ENCODE peak calls at places on chromosomes 1 and 21, in seven cellular contexts. W is IMR-90, F is left ventricle myocardium inferior, R is left lung, G is upper lobe of right lung, V is prostate gland, Y is astrocyte. C is an unnamed sample.

GRCh38 chr1:231690072-231690471 is 63.5 kb downstream of the DISC1 start:
- DNase-seq in W (no peak), F (no peak), R (no peak), G (no peak), V (no peak), Y (no peak), C (no peak)

GRCh38 chr21:26632691-26633090 is 59.6 kb upstream of the CYYR1 start:
- DNase-seq in W (no peak), F (no peak), R (no peak), G (no peak), V (no peak), Y (no peak), C (no peak)

GRCh38 chr1:208724079-208724478 is 479.9 kb upstream of the PLXNA2 start:
- DNase-seq in W (no peak), F (no peak), R (no peak), G (no peak), V (no peak), Y (no peak), C (no peak)

GRCh38 chr1:162200096-162200847 is 130.8 kb downstream of the NOS1AP start:
- DNase-seq in W (no peak), F (no peak), R (no peak), G (no peak), V (no peak), Y (peak; percentile 61), C (no peak)

GRCh38 chr1:83734411-83734810 is 264.5 kb downstream of the TTLL7 start:
- DNase-seq in W (no peak), F (no peak), R (no peak), G (no peak), V (no peak), Y (no peak), C (no peak)

GRCh38 chr1:244603498-244603897 is 49.4 kb upstream of the DESI2 start:
- DNase-seq in W (peak; percentile 58), F (no peak), R (no peak), G (no peak), V (no peak), Y (no peak), C (no peak)

GRCh38 chr1:171653796-171654704 is 1.6 kb upstream of the MYOC start:
- DNase-seq in W (peak; percentile 10), F (no peak), R (no peak), G (no peak), V (no peak), Y (peak; percentile 65), C (no peak)

GRCh38 chr1:18293291-18293690 is 185.7 kb downstream of the IGSF21 start:
- DNase-seq in W (no peak), F (no peak), R (no peak), G (no peak), V (no peak), Y (no peak), C (no peak)

GRCh38 chr1:20538760-20539551 is 13.4 kb upstream of the FAM43B start:
- DNase-seq in W (no peak), F (no peak), R (no peak), G (no peak), V (no peak), Y (no peak), C (no peak)

GRCh38 chr1:222276062-222276461 is 271.8 kb downstream of the HHIPL2 start:
- DNase-seq in W (no peak), F (no peak), R (no peak), G (no peak), V (no peak), Y (no peak), C (no peak)

GRCh38 chr1:231421616-231421970 is 494 bp downstream of the EGLN1 start:
- DNase-seq in W (peak; percentile 43), F (peak; percentile 44), R (no peak), G (no peak), V (peak; percentile 17), Y (no peak), C (no peak)

GRCh38 chr1:209672705-209673630 is 2.2 kb upstream of the G0S2 start:
- DNase-seq in W (no peak), F (no peak), R (no peak), G (no peak), V (no peak), Y (no peak), C (no peak)

GRCh38 chr1:239308701-239309333 is 77.6 kb upstream of the CHRM3 start:
- DNase-seq in W (no peak), F (no peak), R (no peak), G (peak; percentile 64), V (no peak), Y (no peak), C (peak; percentile 1)

GRCh38 chr1:47388548-47389238 is 27.4 kb upstream of the FOXE3 start:
- DNase-seq in W (peak; percentile 67), F (peak; percentile 33), R (no peak), G (no peak), V (peak; percentile 39), Y (no peak), C (peak; percentile 38)

GRCh38 chr1:110421159-110421777 is 13.8 kb upstream of the LAMTOR5 start:
- DNase-seq in W (peak; percentile 67), F (no peak), R (no peak), G (no peak), V (no peak), Y (peak; percentile 54), C (no peak)

GRCh38 chr1:248786106-248786665 is 30.6 kb upstream of the LYPD8 start:
- DNase-seq in W (no peak), F (no peak), R (no peak), G (no peak), V (no peak), Y (no peak), C (no peak)

GRCh38 chr1:7905262-7905661 is 35.4 kb downstream of the TNFRSF9 start:
- DNase-seq in W (no peak), F (no peak), R (no peak), G (no peak), V (no peak), Y (no peak), C (no peak)

GRCh38 chr1:46002751-46003150 is 129.7 kb downstream of the PIK3R3 start:
- DNase-seq in W (no peak), F (no peak), R (no peak), G (no peak), V (no peak), Y (no peak), C (no peak)

GRCh38 chr1:45999507-45999906 is 132.9 kb downstream of the PIK3R3 start:
- DNase-seq in W (no peak), F (no peak), R (no peak), G (no peak), V (no peak), Y (no peak), C (no peak)

GRCh38 chr1:46003315-46003714 is 129.1 kb downstream of the PIK3R3 start:
- DNase-seq in W (no peak), F (no peak), R (peak; percentile 80), G (peak; percentile 82), V (no peak), Y (no peak), C (no peak)

GRCh38 chr1:45998218-45998617 is 134.2 kb downstream of the PIK3R3 start:
- DNase-seq in W (no peak), F (no peak), R (no peak), G (no peak), V (no peak), Y (no peak), C (no peak)

GRCh38 chr1:46001087-46001785 is 131.2 kb downstream of the PIK3R3 start:
- DNase-seq in W (no peak), F (no peak), R (no peak), G (no peak), V (no peak), Y (no peak), C (no peak)
- TF ChIP-seq CTCF in W (no peak), F (no peak), R (no peak), G (no peak), V (no peak), Y (no peak), C (no peak)

DNA sequence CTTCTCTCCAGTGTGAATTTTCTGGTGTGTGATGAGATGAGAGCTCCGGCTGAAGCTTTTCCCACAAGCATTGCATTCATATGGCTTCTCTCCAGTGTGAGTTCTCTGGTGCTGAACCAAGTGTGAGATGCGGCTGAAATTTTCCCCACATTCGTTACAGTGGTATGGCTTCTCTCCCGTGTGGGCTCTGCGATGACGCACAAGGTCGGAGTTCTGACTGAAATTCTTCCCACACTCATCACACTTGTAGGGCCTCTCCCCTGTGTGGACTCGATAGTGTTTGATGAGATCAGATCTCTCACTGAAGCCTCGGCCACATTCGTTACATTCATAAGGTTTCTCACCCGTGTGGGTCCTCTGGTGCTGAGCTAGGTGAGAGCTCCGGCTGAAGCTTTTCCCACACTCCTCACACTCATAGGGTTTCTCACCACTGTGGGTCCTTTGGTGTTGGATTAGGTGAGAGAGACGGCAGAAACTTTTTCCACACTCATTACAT is 7.4 kb downstream of the ZNF436 start:
- DNase-seq in W (no peak), F (no peak), R (no peak), G (no peak), V (no peak), Y (no peak), C (no peak)
- H3K9me3 ChIP-seq in W (peaks cover 50% of the 10 kb centered on the region), F (peaks cover 84% of the 10 kb centered on the region), R (peaks cover 64% of the 10 kb centered on the region), G (peaks cover 40% of the 10 kb centered on the region), V (peaks cover 8% of the 10 kb centered on the region), Y (peaks cover 51% of the 10 kb centered on the region), C (peaks cover 44% of the 10 kb centered on the region)

GRCh38 chr1:2247760-2248126 is 19.6 kb downstream of the SKI start:
- DNase-seq in W (no peak), F (no peak), R (no peak), G (no peak), V (peak; percentile 53), Y (no peak), C (no peak)
- H3K27ac ChIP-seq in W (no peak overlapping the region), F (no peak overlapping the region), R (peak overlapping the region; percentile 58), G (peak overlapping the region; percentile 70), V (peak overlapping the region; percentile 82), Y (peak overlapping the region; percentile 11), C (no peak overlapping the region)

GRCh38 chr1:5901150-5901549 is 91.1 kb downstream of the NPHP4 start:
- DNase-seq in W (no peak), F (no peak), R (no peak), G (no peak), V (no peak), Y (no peak), C (no peak)
- TF ChIP-seq CTCF in W (no peak), F (no peak), R (no peak), G (no peak), V (no peak), Y (no peak), C (no peak)

GRCh38 chr1:106189780-106190179 is 866.7 kb upstream of the PRMT6 start:
- DNase-seq in W (no peak), F (no peak), R (no peak), G (no peak), V (no peak), Y (no peak), C (no peak)

GRCh38 chr1:106194206-106194605 is 862.3 kb upstream of the PRMT6 start:
- DNase-seq in W (no peak), F (no peak), R (no peak), G (no peak), V (no peak), Y (no peak), C (no peak)
- H3K9me3 ChIP-seq in W (peaks cover 21% of the 10 kb centered on the region), F (peaks cover 64% of the 10 kb centered on the region), R (peaks cover 21% of the 10 kb centered on the region), G (peaks cover 6% of the 10 kb centered on the region), V (no peaks in the 10 kb centered on the region), Y (no peaks in the 10 kb centered on the region), C (peaks cover 33% of the 10 kb centered on the region)

DNA sequence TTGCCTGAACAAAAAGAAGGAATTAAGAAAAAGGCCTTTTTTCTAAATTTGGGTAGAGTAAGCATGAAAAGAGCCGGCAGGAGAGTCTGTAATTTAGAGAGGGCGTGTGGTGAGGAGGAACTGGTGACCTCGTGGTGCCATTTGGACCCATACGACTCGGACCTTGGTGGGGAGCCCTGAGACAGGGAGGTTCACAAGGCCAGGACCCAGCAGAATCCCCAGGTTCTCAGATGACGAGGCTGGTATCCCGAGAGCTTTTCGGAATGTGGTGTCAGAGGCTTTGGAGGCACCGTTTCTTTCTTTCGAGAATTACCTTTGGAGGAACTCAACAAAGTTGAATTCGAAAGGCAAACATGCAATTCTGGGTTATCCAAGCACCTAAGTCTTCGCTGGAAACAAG is 34.8 kb downstream of the CLIC6 start:
- DNase-seq in W (no peak), F (no peak), R (no peak), G (no peak), V (no peak), Y (no peak), C (no peak)
- H3K27ac ChIP-seq in W (no peak overlapping the region), F (no peak overlapping the region), R (no peak overlapping the region), G (no peak overlapping the region), V (no peak overlapping the region), Y (no peak overlapping the region), C (no peak overlapping the region)

C was measured in CD4-positive, alpha-beta T cell.